ENCODE peak calls at places on chromosomes 1 and 21, in seven cellular contexts. Q, B, M, L, I, F and V are unnamed samples.

GRCh38 chr1:57017201-57017600 is 51.4 kb upstream of the C8B start:
- DNase-seq in Q (no peak), F (no peak), M (no peak), B (no peak), I (no peak), L (no peak), V (no peak)

GRCh38 chr1:192488058-192488457 is 87.5 kb upstream of the RGS1 start:
- DNase-seq in B (no peak), F (no peak), M (no peak), L (no peak), Q (no peak), I (no peak), V (no peak)

GRCh38 chr1:228207851-228208821 is at the start of gene OBSCN:
- DNase-seq in M (no peak), Q (no peak), L (no peak), F (no peak), B (no peak), I (no peak), V (no peak)

GRCh38 chr1:13806108-13806507 is 106.1 kb downstream of the PRDM2 start:
- DNase-seq in Q (no peak), B (no peak), F (no peak), I (no peak), L (no peak), M (no peak), V (no peak)

GRCh38 chr1:226886142-226886901 is 15.9 kb downstream of the PSEN2 start:
- DNase-seq in I (no peak), B (no peak), M (no peak), F (no peak), Q (no peak), L (no peak), V (no peak)

GRCh38 chr21:22399717-22400520 is 1401.7 kb downstream of the NCAM2 start:
- DNase-seq in Q (no peak), M (no peak), F (no peak), B (no peak), L (no peak), I (no peak), V (no peak)

GRCh38 chr1:64073705-64074104 is 129.7 kb upstream of the UBE2U start:
- DNase-seq in B (no peak), I (no peak), M (no peak), F (no peak), Q (no peak), L (no peak), V (no peak)

GRCh38 chr1:174692313-174692712 is 244.5 kb downstream of the GPR52 start:
- DNase-seq in I (no peak), B (no peak), Q (no peak), M (no peak), F (no peak), L (no peak), V (no peak)

GRCh38 chr1:107990606-107991005 is 25.6 kb upstream of the VAV3 start:
- DNase-seq in Q (no peak), L (no peak), M (no peak), I (no peak), F (no peak), B (no peak), V (no peak)

GRCh38 chr1:90993245-90993644 is 28.6 kb downstream of the ZNF644 start:
- DNase-seq in L (no peak), I (no peak), F (no peak), B (no peak), M (no peak), Q (no peak), V (no peak)

GRCh38 chr1:1921459-1921862 is 2.4 kb upstream of the TMEM52 start:
- DNase-seq in I (no peak), B (no peak), L (no peak), M (peak), Q (no peak), F (peak), V (no peak)

GRCh38 chr1:56056438-56057312 is 522.7 kb downstream of the PLPP3 start:
- DNase-seq in M (no peak), L (no peak), F (no peak), Q (no peak), B (no peak), I (no peak), V (no peak)

GRCh38 chr1:3454811-3455618 is 550 bp downstream of the ARHGEF16 start:
- DNase-seq in B (no peak), Q (peak), I (peak), M (no peak), L (peak), F (peak), V (no peak)

GRCh38 chr1:82565546-82565945 is 764.8 kb downstream of the ADGRL2 start:
- DNase-seq in F (no peak), L (no peak), B (no peak), I (no peak), M (no peak), Q (no peak), V (no peak)

GRCh38 chr1:230270185-230270939 is 155.8 kb downstream of the PGBD5 start:
- DNase-seq in B (no peak), Q (no peak), L (no peak), I (no peak), F (no peak), M (no peak), V (no peak)

GRCh38 chr1:150365945-150366344 is 2.0 kb downstream of the RPRD2 start:
- DNase-seq in F (no peak), Q (no peak), B (no peak), I (no peak), M (no peak), L (no peak), V (no peak)

GRCh38 chr1:29676496-29676895 is 440.2 kb downstream of the PTPRU start:
- DNase-seq in F (no peak), I (no peak), B (no peak), Q (no peak), M (peak), L (no peak), V (no peak)

GRCh38 chr1:153387785-153388184 is 3.1 kb downstream of the S100A8 start:
- DNase-seq in F (no peak), M (no peak), L (no peak), Q (no peak), I (no peak), B (no peak), V (no peak)

GRCh38 chr1:161439280-161440232 is 65.7 kb upstream of the FCGR2A start:
- DNase-seq in I (peak), B (no peak), Q (peak), L (no peak), F (peak), M (peak), V (no peak)

GRCh38 chr1:6794164-6794563 is 8.9 kb downstream of the CAMTA1 start:
- DNase-seq in Q (no peak), F (no peak), L (no peak), M (no peak), B (no peak), I (no peak), V (no peak)

GRCh38 chr1:40014812-40015594 is 25.5 kb upstream of the CAP1 start:
- DNase-seq in L (no peak), F (no peak), B (no peak), M (no peak), Q (no peak), I (no peak), V (no peak)

GRCh38 chr1:220521755-220522154 is 6.2 kb upstream of the MARK1 start:
- DNase-seq in Q (no peak), L (no peak), M (no peak), B (no peak), F (no peak), I (no peak), V (no peak)

GRCh38 chr1:36350659-36351171 is 27.3 kb upstream of the EVA1B start:
- DNase-seq in F (no peak), I (no peak), Q (peak), M (no peak), L (peak), B (peak), V (no peak)

GRCh38 chr1:211708006-211708405 is 32.6 kb upstream of the NEK2 start:
- DNase-seq in B (no peak), M (no peak), Q (no peak), I (no peak), F (no peak), L (no peak), V (no peak)

GRCh38 chr1:41608242-41608641 is 123.8 kb upstream of the EDN2 start:
- DNase-seq in Q (no peak), I (no peak), F (no peak), M (no peak), B (no peak), L (no peak), V (no peak)

GRCh38 chr1:73635021-73635420 is 563.0 kb downstream of the LRRIQ3 start:
- DNase-seq in L (no peak), M (no peak), B (no peak), I (no peak), Q (no peak), F (no peak), V (no peak)

GRCh38 chr1:93591833-93592635 is 89.6 kb downstream of the BCAR3 start:
- DNase-seq in L (peak), F (no peak), Q (peak), B (peak), M (no peak), I (peak), V (peak)

GRCh38 chr21:34946385-34947121 is 102.5 kb downstream of the RUNX1 start:
- DNase-seq in B (no peak), M (no peak), Q (no peak), I (no peak), L (no peak), F (no peak), V (no peak)

GRCh38 chr21:27134513-27134912 is 167.6 kb upstream of the ADAMTS5 start:
- DNase-seq in B (no peak), M (no peak), F (no peak), I (no peak), Q (no peak), L (no peak), V (no peak)

GRCh38 chr1:24222778-24223177 is 35.7 kb upstream of the IFNLR1 start:
- DNase-seq in Q (no peak), I (no peak), F (no peak), B (no peak), L (no peak), M (no peak), V (no peak)

GRCh38 chr21:27719226-27719625 is 752.3 kb upstream of the ADAMTS5 start:
- DNase-seq in Q (no peak), B (no peak), I (no peak), M (no peak), F (no peak), L (no peak), V (no peak)

GRCh38 chr1:12712091-12712490 is 3.8 kb upstream of the AADACL3 start:
- DNase-seq in B (no peak), F (no peak), L (no peak), I (no peak), M (no peak), Q (no peak), V (no peak)

GRCh38 chr21:33299181-33299752 is 25.5 kb upstream of the IFNAR1 start:
- DNase-seq in M (no peak), I (no peak), Q (no peak), F (no peak), B (peak), L (peak), V (no peak)

GRCh38 chr1:204154525-204155255 is 2.8 kb upstream of the ETNK2 start:
- DNase-seq in F (no peak), B (no peak), I (no peak), L (no peak), M (no peak), Q (peak), V (no peak)

GRCh38 chr1:186681136-186681535 is 913 bp upstream of the PTGS2 start:
- DNase-seq in F (no peak), I (no peak), B (no peak), L (no peak), M (no peak), Q (no peak), V (no peak)

GRCh38 chr1:29896300-29896699 is 660.0 kb downstream of the PTPRU start:
- DNase-seq in I (no peak), Q (no peak), B (no peak), F (no peak), M (peak), L (no peak), V (no peak)

GRCh38 chr21:46404306-46404705 is 54.4 kb upstream of the DIP2A start:
- DNase-seq in F (no peak), Q (peak), M (no peak), L (no peak), I (no peak), B (no peak), V (no peak)

GRCh38 chr1:204348722-204349121 is 11.0 kb downstream of the PLEKHA6 start:
- DNase-seq in M (peak), I (peak), Q (peak), L (no peak), F (no peak), B (no peak), V (no peak)

GRCh38 chr1:167500283-167500860 is 18.0 kb downstream of the CD247 start:
- DNase-seq in Q (no peak), B (no peak), I (no peak), F (no peak), M (no peak), L (no peak), V (no peak)